ENCODE peak calls at places on chromosomes 4 and X, in five cellular contexts. One of them, this sample, is unnamed.

GRCh38 chr4:79421483-79421882 is 13.5 kb upstream of the GK2 start:
- DNase-seq in esophagus squamous epithelium: no peak
- DNase-seq in activated T-cell treated with anti-CD3 and anti-CD28 coated beads, Interleukin-2, amount 50 U/mL, for 72 hours: no peak
- DNase-seq in left colon: no peak
- DNase-seq in occipital lobe: no peak
- DNase-seq in this sample: no peak

GRCh38 chr4:37970702-37971101 is 10.5 kb downstream of the PTTG2 start:
- DNase-seq in esophagus squamous epithelium: peak
- DNase-seq in activated T-cell treated with anti-CD3 and anti-CD28 coated beads, Interleukin-2, amount 50 U/mL, for 72 hours: peak
- DNase-seq in left colon: peak
- DNase-seq in occipital lobe: no peak
- DNase-seq in this sample: peak

GRCh38 chr4:177667687-177668086 is 225.4 kb upstream of the AGA start:
- DNase-seq in esophagus squamous epithelium: no peak
- DNase-seq in activated T-cell treated with anti-CD3 and anti-CD28 coated beads, Interleukin-2, amount 50 U/mL, for 72 hours: no peak
- DNase-seq in left colon: peak
- DNase-seq in occipital lobe: no peak
- DNase-seq in this sample: peak

GRCh38 chr4:139665690-139666529 is at the start of gene MGST2:
- DNase-seq in esophagus squamous epithelium: peak
- DNase-seq in activated T-cell treated with anti-CD3 and anti-CD28 coated beads, Interleukin-2, amount 50 U/mL, for 72 hours: peak
- DNase-seq in left colon: peak
- DNase-seq in occipital lobe: peak
- DNase-seq in this sample: no peak

GRCh38 chrX:106955004-106955772 is 35.0 kb downstream of the CLDN2 start:
- DNase-seq in esophagus squamous epithelium: no peak
- DNase-seq in activated T-cell treated with anti-CD3 and anti-CD28 coated beads, Interleukin-2, amount 50 U/mL, for 72 hours: no peak
- DNase-seq in left colon: no peak
- DNase-seq in occipital lobe: no peak
- DNase-seq in this sample: peak

GRCh38 chr4:173492315-173492714 is 37.7 kb downstream of the HAND2 start:
- DNase-seq in esophagus squamous epithelium: no peak
- DNase-seq in activated T-cell treated with anti-CD3 and anti-CD28 coated beads, Interleukin-2, amount 50 U/mL, for 72 hours: no peak
- DNase-seq in left colon: no peak
- DNase-seq in occipital lobe: no peak
- DNase-seq in this sample: no peak

GRCh38 chr4:26346203-26346620 is 25.4 kb downstream of the RBPJ start:
- DNase-seq in esophagus squamous epithelium: no peak
- DNase-seq in activated T-cell treated with anti-CD3 and anti-CD28 coated beads, Interleukin-2, amount 50 U/mL, for 72 hours: no peak
- DNase-seq in left colon: no peak
- DNase-seq in occipital lobe: no peak
- DNase-seq in this sample: no peak

GRCh38 chr4:123819362-123820035 is 422.9 kb downstream of the SPRY1 start:
- DNase-seq in esophagus squamous epithelium: no peak
- DNase-seq in activated T-cell treated with anti-CD3 and anti-CD28 coated beads, Interleukin-2, amount 50 U/mL, for 72 hours: no peak
- DNase-seq in left colon: no peak
- DNase-seq in occipital lobe: no peak
- DNase-seq in this sample: no peak

GRCh38 chrX:19990519-19991349 is at the start of gene BCLAF3:
- DNase-seq in esophagus squamous epithelium: peak
- DNase-seq in activated T-cell treated with anti-CD3 and anti-CD28 coated beads, Interleukin-2, amount 50 U/mL, for 72 hours: peak
- DNase-seq in left colon: peak
- DNase-seq in occipital lobe: peak
- DNase-seq in this sample: peak

GRCh38 chr4:10535900-10536299 is 78.7 kb upstream of the ZNF518B start:
- DNase-seq in esophagus squamous epithelium: no peak
- DNase-seq in activated T-cell treated with anti-CD3 and anti-CD28 coated beads, Interleukin-2, amount 50 U/mL, for 72 hours: no peak
- DNase-seq in left colon: no peak
- DNase-seq in occipital lobe: no peak
- DNase-seq in this sample: no peak

This sample was measured in HT1080.